ENCODE peak calls at places on chromosome 9, in seven cellular contexts. One of them, this sample, is unnamed.

GRCh38 chr9:75039804-75040203 is 11.7 kb upstream of the CARNMT1 start:
- DNase-seq in prostate gland: no peak
- DNase-seq in ELF-1: no peak
- DNase-seq in kidney epithelial cell: no peak
- DNase-seq in myocyte: peak
- DNase-seq in SHP77: no peak
- DNase-seq in iris pigment epithelial cell: no peak
- DNase-seq in this sample: no peak

GRCh38 chr9:136656795-136657611 is 5.7 kb upstream of the EGFL7 start:
- DNase-seq in prostate gland: no peak
- DNase-seq in ELF-1: no peak
- DNase-seq in kidney epithelial cell: no peak
- DNase-seq in myocyte: no peak
- DNase-seq in SHP77: no peak
- DNase-seq in iris pigment epithelial cell: no peak
- DNase-seq in this sample: no peak

GRCh38 chr9:90772381-90772780 is 29.2 kb upstream of the SYK start:
- DNase-seq in prostate gland: no peak
- DNase-seq in ELF-1: no peak
- DNase-seq in kidney epithelial cell: no peak
- DNase-seq in myocyte: no peak
- DNase-seq in SHP77: no peak
- DNase-seq in iris pigment epithelial cell: no peak
- DNase-seq in this sample: no peak

GRCh38 chr9:37410354-37410861 is 12.1 kb upstream of the GRHPR start:
- DNase-seq in prostate gland: no peak
- DNase-seq in ELF-1: no peak
- DNase-seq in kidney epithelial cell: no peak
- DNase-seq in myocyte: no peak
- DNase-seq in SHP77: no peak
- DNase-seq in iris pigment epithelial cell: no peak
- DNase-seq in this sample: no peak

GRCh38 chr9:131661954-131662621 is 77.8 kb downstream of the RAPGEF1 start:
- DNase-seq in prostate gland: no peak
- DNase-seq in ELF-1: no peak
- DNase-seq in kidney epithelial cell: no peak
- DNase-seq in myocyte: no peak
- DNase-seq in SHP77: no peak
- DNase-seq in iris pigment epithelial cell: no peak
- DNase-seq in this sample: peak

GRCh38 chr9:78767449-78767848 is 470.5 kb downstream of the PSAT1 start:
- DNase-seq in prostate gland: no peak
- DNase-seq in ELF-1: no peak
- DNase-seq in kidney epithelial cell: no peak
- DNase-seq in myocyte: no peak
- DNase-seq in SHP77: no peak
- DNase-seq in iris pigment epithelial cell: no peak
- DNase-seq in this sample: no peak

GRCh38 chr9:136657975-136658848 is 4.5 kb upstream of the EGFL7 start:
- DNase-seq in prostate gland: no peak
- DNase-seq in ELF-1: no peak
- DNase-seq in kidney epithelial cell: no peak
- DNase-seq in myocyte: no peak
- DNase-seq in SHP77: no peak
- DNase-seq in iris pigment epithelial cell: no peak
- DNase-seq in this sample: no peak

GRCh38 chr9:93028448-93029006 is 30.0 kb upstream of the SUSD3 start:
- DNase-seq in prostate gland: no peak
- DNase-seq in ELF-1: no peak
- DNase-seq in kidney epithelial cell: no peak
- DNase-seq in myocyte: no peak
- DNase-seq in SHP77: no peak
- DNase-seq in iris pigment epithelial cell: no peak
- DNase-seq in this sample: peak

GRCh38 chr9:2242778-2243395 is 227.7 kb downstream of the SMARCA2 start:
- DNase-seq in prostate gland: no peak
- DNase-seq in ELF-1: peak
- DNase-seq in kidney epithelial cell: no peak
- DNase-seq in myocyte: no peak
- DNase-seq in SHP77: peak
- DNase-seq in iris pigment epithelial cell: no peak
- DNase-seq in this sample: no peak

GRCh38 chr9:7656648-7657047 is 142.9 kb downstream of the DMAC1 start:
- DNase-seq in prostate gland: peak
- DNase-seq in ELF-1: no peak
- DNase-seq in kidney epithelial cell: no peak
- DNase-seq in myocyte: no peak
- DNase-seq in SHP77: no peak
- DNase-seq in iris pigment epithelial cell: no peak
- DNase-seq in this sample: no peak

GRCh38 chr9:137917795-137918194 is 40.2 kb downstream of the CACNA1B start:
- DNase-seq in prostate gland: no peak
- DNase-seq in ELF-1: no peak
- DNase-seq in kidney epithelial cell: no peak
- DNase-seq in myocyte: no peak
- DNase-seq in SHP77: no peak
- DNase-seq in iris pigment epithelial cell: no peak
- DNase-seq in this sample: no peak

GRCh38 chr9:87405677-87406544 is 91.8 kb upstream of the DAPK1 start:
- DNase-seq in prostate gland: no peak
- DNase-seq in ELF-1: no peak
- DNase-seq in kidney epithelial cell: no peak
- DNase-seq in myocyte: peak
- DNase-seq in SHP77: no peak
- DNase-seq in iris pigment epithelial cell: peak
- DNase-seq in this sample: no peak

GRCh38 chr9:99112750-99113417 is 8.0 kb downstream of the TGFBR1 start:
- DNase-seq in prostate gland: no peak
- DNase-seq in ELF-1: peak
- DNase-seq in kidney epithelial cell: no peak
- DNase-seq in myocyte: no peak
- DNase-seq in SHP77: no peak
- DNase-seq in iris pigment epithelial cell: no peak
- DNase-seq in this sample: no peak

GRCh38 chr9:99807276-99807852 is 14.3 kb upstream of the NR4A3 start:
- DNase-seq in prostate gland: peak
- DNase-seq in ELF-1: peak
- DNase-seq in kidney epithelial cell: no peak
- DNase-seq in myocyte: peak
- DNase-seq in SHP77: peak
- DNase-seq in iris pigment epithelial cell: peak
- DNase-seq in this sample: no peak

GRCh38 chr9:120740135-120740534 is 25.9 kb upstream of the MEGF9 start:
- DNase-seq in prostate gland: no peak
- DNase-seq in ELF-1: no peak
- DNase-seq in kidney epithelial cell: no peak
- DNase-seq in myocyte: no peak
- DNase-seq in SHP77: no peak
- DNase-seq in iris pigment epithelial cell: peak
- DNase-seq in this sample: no peak

GRCh38 chr9:274101-274500 is 59.4 kb downstream of the DOCK8 start:
- DNase-seq in prostate gland: no peak
- DNase-seq in ELF-1: no peak
- DNase-seq in kidney epithelial cell: no peak
- DNase-seq in myocyte: no peak
- DNase-seq in SHP77: no peak
- DNase-seq in iris pigment epithelial cell: no peak
- DNase-seq in this sample: no peak

GRCh38 chr9:92795000-92795399 is 30.4 kb upstream of the BICD2 start:
- DNase-seq in prostate gland: no peak
- DNase-seq in ELF-1: no peak
- DNase-seq in kidney epithelial cell: no peak
- DNase-seq in myocyte: no peak
- DNase-seq in SHP77: no peak
- DNase-seq in iris pigment epithelial cell: no peak
- DNase-seq in this sample: no peak